ENCODE peak calls at places on chromosomes 3 and 15, in eight cellular contexts. R, B, Z, I, Q, J, L and E are unnamed samples.

GRCh38 chr3:55175423-55175822 is 247.6 kb upstream of the LRTM1 start:
- DNase-seq in I (no peak), Q (no peak), B (no peak), Z (no peak), R (no peak), J (no peak), L (no peak), E (no peak)

GRCh38 chr15:58260186-58260910 is 122.2 kb downstream of the AQP9 start:
- DNase-seq in Z (peak), Q (no peak), B (no peak), J (no peak), I (no peak), R (no peak), L (no peak), E (no peak)

GRCh38 chr15:83889995-83890394 is 236.1 kb downstream of the ADAMTSL3 start:
- DNase-seq in J (no peak), I (no peak), B (no peak), L (no peak), Z (no peak), Q (no peak), R (no peak), E (no peak)

GRCh38 chr3:72698154-72698917 is 149.9 kb downstream of the SHQ1 start:
- DNase-seq in R (no peak), Z (no peak), J (no peak), L (no peak), B (no peak), I (no peak), Q (no peak), E (no peak)

GRCh38 chr15:72790302-72790955 is 6.9 kb upstream of the ADPGK start:
- DNase-seq in L (no peak), B (no peak), Z (peak), J (no peak), I (no peak), R (no peak), Q (no peak), E (no peak)

GRCh38 chr3:16147226-16147625 is 27.3 kb upstream of the GALNT15 start:
- DNase-seq in Q (no peak), B (no peak), R (no peak), Z (peak), J (no peak), I (no peak), L (no peak), E (no peak)

GRCh38 chr3:151085889-151086483 is 522 bp downstream of the MED12L start:
- DNase-seq in I (peak), B (peak), Z (peak), Q (no peak), R (no peak), J (peak), L (no peak), E (peak)

GRCh38 chr3:21672303-21672702 is 78.7 kb downstream of the ZNF385D start:
- DNase-seq in R (peak), Q (no peak), B (no peak), J (no peak), L (peak), Z (peak), I (no peak), E (no peak)

GRCh38 chr3:126521122-126521891 is 2.6 kb upstream of the CHST13 start:
- DNase-seq in J (no peak), R (no peak), B (peak), I (no peak), Z (no peak), Q (no peak), L (no peak), E (no peak)

GRCh38 chr15:84658080-84658787 is at the start of gene NMB:
- DNase-seq in Z (peak), B (peak), L (peak), Q (peak), I (peak), J (peak), R (peak), E (peak)

GRCh38 chr15:65792130-65792987 is at the start of gene DENND4A:
- DNase-seq in R (peak), J (peak), Z (peak), L (peak), B (peak), I (peak), Q (peak), E (peak)

GRCh38 chr3:18389108-18389733 is 35.9 kb downstream of the SATB1 start:
- DNase-seq in B (no peak), R (no peak), J (no peak), L (no peak), Z (peak), Q (peak), I (no peak), E (no peak)

GRCh38 chr3:65914740-65915366 is 123.9 kb downstream of the MAGI1 start:
- DNase-seq in Z (peak), Q (no peak), R (no peak), B (no peak), J (no peak), I (no peak), L (no peak), E (no peak)

GRCh38 chr3:94259291-94259690 is 196.4 kb downstream of the NSUN3 start:
- DNase-seq in J (no peak), R (no peak), B (no peak), I (no peak), Z (no peak), L (no peak), Q (no peak), E (no peak)

GRCh38 chr3:9948586-9948985 is 3.6 kb downstream of the PRRT3 start:
- DNase-seq in Z (no peak), L (no peak), J (no peak), B (peak), I (no peak), R (no peak), Q (no peak), E (no peak)

GRCh38 chr3:196150481-196150880 is 60.7 kb downstream of the ZDHHC19 start:
- DNase-seq in I (no peak), J (no peak), B (no peak), L (no peak), Z (no peak), Q (no peak), R (no peak), E (no peak)